ENCODE peak calls at places on chromosomes 2 and 18, in six cellular contexts. One of them, this sample, is unnamed.

GRCh38 chr2:33121416-33121815 is 174.7 kb downstream of the LTBP1 start:
- DNase-seq in tibial nerve: no peak
- DNase-seq in mesenchymal stem cell: no peak
- DNase-seq in fibroblast of lung: no peak
- DNase-seq in foreskin fibroblast: no peak
- DNase-seq in spleen: no peak
- DNase-seq in this sample: no peak

GRCh38 chr18:25915907-25916306 is 174.5 kb downstream of the SS18 start:
- DNase-seq in fibroblast of lung: no peak
- DNase-seq in foreskin fibroblast: no peak
- DNase-seq in tibial nerve: no peak
- DNase-seq in mesenchymal stem cell: no peak
- DNase-seq in spleen: no peak
- DNase-seq in this sample: no peak

GRCh38 chr2:86047575-86048382 is 57.9 kb downstream of the POLR1A start:
- DNase-seq in fibroblast of lung: no peak
- DNase-seq in foreskin fibroblast: no peak
- DNase-seq in spleen: no peak
- DNase-seq in mesenchymal stem cell: no peak
- DNase-seq in tibial nerve: no peak
- DNase-seq in this sample: no peak

GRCh38 chr18:72572896-72573295 is 28.8 kb upstream of the CBLN2 start:
- DNase-seq in tibial nerve: no peak
- DNase-seq in fibroblast of lung: no peak
- DNase-seq in foreskin fibroblast: no peak
- DNase-seq in spleen: no peak
- DNase-seq in mesenchymal stem cell: no peak
- DNase-seq in this sample: no peak

GRCh38 chr18:27723168-27723567 is 453.8 kb downstream of the CDH2 start:
- DNase-seq in tibial nerve: no peak
- DNase-seq in mesenchymal stem cell: peak
- DNase-seq in fibroblast of lung: peak
- DNase-seq in foreskin fibroblast: peak
- DNase-seq in spleen: no peak
- DNase-seq in this sample: no peak

GRCh38 chr2:109728809-109729208 is 65.3 kb upstream of the RGPD5 start:
- DNase-seq in fibroblast of lung: no peak
- DNase-seq in tibial nerve: no peak
- DNase-seq in mesenchymal stem cell: no peak
- DNase-seq in foreskin fibroblast: peak
- DNase-seq in spleen: peak
- DNase-seq in this sample: no peak

GRCh38 chr2:127592761-127593227 is 53.2 kb upstream of the GPR17 start:
- DNase-seq in fibroblast of lung: no peak
- DNase-seq in tibial nerve: no peak
- DNase-seq in foreskin fibroblast: no peak
- DNase-seq in mesenchymal stem cell: no peak
- DNase-seq in spleen: peak
- DNase-seq in this sample: no peak

GRCh38 chr2:29606105-29606871 is 315.1 kb downstream of the ALK start:
- DNase-seq in foreskin fibroblast: peak
- DNase-seq in mesenchymal stem cell: peak
- DNase-seq in spleen: no peak
- DNase-seq in fibroblast of lung: peak
- DNase-seq in tibial nerve: no peak
- DNase-seq in this sample: no peak

GRCh38 chr18:11219571-11219970 is 70.2 kb upstream of the PIEZO2 start:
- DNase-seq in fibroblast of lung: no peak
- DNase-seq in foreskin fibroblast: peak
- DNase-seq in tibial nerve: no peak
- DNase-seq in mesenchymal stem cell: no peak
- DNase-seq in spleen: no peak
- DNase-seq in this sample: no peak

GRCh38 chr2:85578243-85579180 is 1.1 kb downstream of the VAMP8 start:
- DNase-seq in mesenchymal stem cell: peak
- DNase-seq in foreskin fibroblast: peak
- DNase-seq in spleen: peak
- DNase-seq in tibial nerve: no peak
- DNase-seq in fibroblast of lung: no peak
- DNase-seq in this sample: no peak

GRCh38 chr2:55519908-55520885 is 679 bp downstream of the CFAP36 start:
- DNase-seq in tibial nerve: no peak
- DNase-seq in fibroblast of lung: peak
- DNase-seq in mesenchymal stem cell: peak
- DNase-seq in spleen: no peak
- DNase-seq in foreskin fibroblast: peak
- DNase-seq in this sample: no peak

GRCh38 chr18:56873441-56874140 is 222.4 kb downstream of the WDR7 start:
- DNase-seq in fibroblast of lung: peak
- DNase-seq in foreskin fibroblast: no peak
- DNase-seq in spleen: no peak
- DNase-seq in mesenchymal stem cell: no peak
- DNase-seq in tibial nerve: no peak
- DNase-seq in this sample: no peak
- H3K4me3 ChIP-seq in fibroblast of lung: no peak
- H3K4me3 ChIP-seq in foreskin fibroblast: no peak
- H3K4me3 ChIP-seq in spleen: no peak
- H3K4me3 ChIP-seq in mesenchymal stem cell: no peak
- H3K4me3 ChIP-seq in tibial nerve: no peak
- H3K4me3 ChIP-seq in this sample: no peak

DNA sequence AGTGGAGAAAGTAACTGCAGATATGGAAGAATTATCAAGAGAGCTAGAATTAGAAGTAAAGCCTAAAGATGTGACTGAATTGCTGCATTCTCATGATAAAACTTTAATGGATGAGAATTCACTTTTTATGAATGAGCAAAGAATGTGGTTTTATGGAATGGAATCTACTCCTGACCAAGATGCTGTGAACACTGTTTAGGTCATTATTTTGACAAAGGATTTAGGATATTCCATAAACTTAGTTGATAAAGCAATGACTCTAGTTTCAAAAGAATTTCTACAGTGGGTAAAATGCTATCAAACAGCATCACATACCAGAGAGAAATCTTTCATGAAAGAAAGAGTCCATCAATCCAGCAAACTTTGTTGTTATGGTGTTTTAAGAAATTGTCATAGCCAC is 1317.7 kb upstream of the ACVR2A start:
- DNase-seq in tibial nerve: no peak
- DNase-seq in fibroblast of lung: peak
- DNase-seq in spleen: no peak
- DNase-seq in mesenchymal stem cell: no peak
- DNase-seq in foreskin fibroblast: no peak
- DNase-seq in this sample: no peak
- H3K4me3 ChIP-seq in tibial nerve: no peak
- H3K4me3 ChIP-seq in fibroblast of lung: no peak
- H3K4me3 ChIP-seq in spleen: no peak
- H3K4me3 ChIP-seq in mesenchymal stem cell: no peak
- H3K4me3 ChIP-seq in foreskin fibroblast: no peak
- H3K4me3 ChIP-seq in this sample: no peak

GRCh38 chr2:2890246-2890645 is 487.4 kb downstream of the EIPR1 start:
- DNase-seq in tibial nerve: no peak
- DNase-seq in fibroblast of lung: no peak
- DNase-seq in foreskin fibroblast: no peak
- DNase-seq in mesenchymal stem cell: no peak
- DNase-seq in spleen: no peak
- DNase-seq in this sample: peak
- H3K4me3 ChIP-seq in tibial nerve: no peak
- H3K4me3 ChIP-seq in fibroblast of lung: no peak
- H3K4me3 ChIP-seq in foreskin fibroblast: no peak
- H3K4me3 ChIP-seq in mesenchymal stem cell: no peak
- H3K4me3 ChIP-seq in spleen: no peak
- H3K4me3 ChIP-seq in this sample: no peak

GRCh38 chr2:11553661-11554429 is 20.0 kb downstream of the GREB1 start:
- DNase-seq in tibial nerve: no peak
- DNase-seq in spleen: peak
- DNase-seq in foreskin fibroblast: peak
- DNase-seq in mesenchymal stem cell: peak
- DNase-seq in fibroblast of lung: peak
- DNase-seq in this sample: no peak
- H3K4me3 ChIP-seq in tibial nerve: no peak
- H3K4me3 ChIP-seq in spleen: no peak
- H3K4me3 ChIP-seq in foreskin fibroblast: no peak
- H3K4me3 ChIP-seq in mesenchymal stem cell: no peak
- H3K4me3 ChIP-seq in fibroblast of lung: no peak
- H3K4me3 ChIP-seq in this sample: no peak

GRCh38 chr2:19349911-19350677 is 8.3 kb downstream of the OSR1 start:
- DNase-seq in spleen: peak
- DNase-seq in tibial nerve: no peak
- DNase-seq in foreskin fibroblast: peak
- DNase-seq in mesenchymal stem cell: peak
- DNase-seq in fibroblast of lung: peak
- DNase-seq in this sample: no peak

GRCh38 chr2:19351914-19352697 is 6.3 kb downstream of the OSR1 start:
- DNase-seq in spleen: no peak
- DNase-seq in fibroblast of lung: no peak
- DNase-seq in mesenchymal stem cell: no peak
- DNase-seq in foreskin fibroblast: no peak
- DNase-seq in tibial nerve: no peak
- DNase-seq in this sample: no peak

GRCh38 chr2:19352946-19353720 is 5.3 kb downstream of the OSR1 start:
- DNase-seq in spleen: no peak
- DNase-seq in mesenchymal stem cell: no peak
- DNase-seq in foreskin fibroblast: no peak
- DNase-seq in tibial nerve: no peak
- DNase-seq in fibroblast of lung: no peak
- DNase-seq in this sample: no peak

GRCh38 chr2:19350678-19351401 is 7.6 kb downstream of the OSR1 start:
- DNase-seq in fibroblast of lung: no peak
- DNase-seq in tibial nerve: no peak
- DNase-seq in foreskin fibroblast: no peak
- DNase-seq in spleen: no peak
- DNase-seq in mesenchymal stem cell: no peak
- DNase-seq in this sample: no peak

GRCh38 chr2:19351499-19351898 is 6.9 kb downstream of the OSR1 start:
- DNase-seq in mesenchymal stem cell: no peak
- DNase-seq in fibroblast of lung: no peak
- DNase-seq in foreskin fibroblast: no peak
- DNase-seq in spleen: no peak
- DNase-seq in tibial nerve: no peak
- DNase-seq in this sample: no peak
- H3K4me3 ChIP-seq in mesenchymal stem cell: peak
- H3K4me3 ChIP-seq in fibroblast of lung: no peak
- H3K4me3 ChIP-seq in foreskin fibroblast: no peak
- H3K4me3 ChIP-seq in spleen: peak
- H3K4me3 ChIP-seq in tibial nerve: peak
- H3K4me3 ChIP-seq in this sample: peak

GRCh38 chr2:26846334-26846863 is 1.5 kb upstream of the DPYSL5 start:
- DNase-seq in mesenchymal stem cell: peak
- DNase-seq in spleen: peak
- DNase-seq in fibroblast of lung: peak
- DNase-seq in foreskin fibroblast: peak
- DNase-seq in tibial nerve: no peak
- DNase-seq in this sample: no peak

GRCh38 chr2:26848336-26849055 is 564 bp downstream of the DPYSL5 start:
- DNase-seq in foreskin fibroblast: peak
- DNase-seq in fibroblast of lung: no peak
- DNase-seq in spleen: no peak
- DNase-seq in mesenchymal stem cell: peak
- DNase-seq in tibial nerve: no peak
- DNase-seq in this sample: no peak

GRCh38 chr2:26845021-26845420 is 2.9 kb upstream of the DPYSL5 start:
- DNase-seq in mesenchymal stem cell: no peak
- DNase-seq in fibroblast of lung: no peak
- DNase-seq in foreskin fibroblast: no peak
- DNase-seq in tibial nerve: no peak
- DNase-seq in spleen: no peak
- DNase-seq in this sample: no peak

GRCh38 chr2:26847663-26848335 is at the start of gene DPYSL5:
- DNase-seq in mesenchymal stem cell: no peak
- DNase-seq in tibial nerve: no peak
- DNase-seq in fibroblast of lung: no peak
- DNase-seq in spleen: no peak
- DNase-seq in foreskin fibroblast: peak
- DNase-seq in this sample: no peak

DNA sequence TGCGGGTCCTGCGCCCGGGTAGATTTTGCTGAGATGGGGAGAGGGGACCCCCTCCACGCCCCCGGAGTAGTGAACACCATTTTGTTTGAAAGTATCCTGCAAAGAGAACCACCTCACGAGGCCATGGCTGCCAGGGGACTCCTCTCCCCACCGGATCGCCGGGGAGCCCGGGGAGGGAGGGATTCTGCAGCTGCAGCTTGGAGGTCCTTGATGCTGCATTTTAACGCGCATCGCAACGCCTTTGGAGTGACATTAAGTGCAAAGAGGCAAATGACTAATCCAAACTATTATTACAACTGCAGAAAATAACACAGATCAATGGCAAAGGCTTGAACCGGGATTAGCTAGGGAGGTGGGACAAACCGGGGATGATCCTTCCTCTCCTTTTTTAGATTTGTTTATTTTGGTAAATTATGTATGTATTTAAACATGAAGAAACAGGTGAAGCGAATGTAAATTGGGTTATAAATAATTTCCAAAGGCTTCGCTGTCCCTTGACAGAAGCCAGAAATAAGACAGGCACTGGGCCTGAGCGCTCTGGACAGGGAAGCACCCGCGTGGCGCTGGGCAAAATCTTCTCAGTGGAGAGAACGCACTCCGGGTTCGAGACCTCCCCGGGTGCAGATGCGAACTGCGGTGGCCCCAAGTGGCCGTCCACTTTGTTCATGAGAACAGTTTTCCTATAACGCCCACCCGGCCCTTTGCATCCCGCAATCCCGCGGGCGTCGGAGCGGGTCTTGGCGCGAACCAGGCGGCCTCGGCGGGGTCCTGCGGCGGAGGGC is 860 bp upstream of the DPYSL5 start:
- DNase-seq in tibial nerve: no peak
- DNase-seq in mesenchymal stem cell: no peak
- DNase-seq in foreskin fibroblast: peak
- DNase-seq in spleen: no peak
- DNase-seq in fibroblast of lung: no peak
- DNase-seq in this sample: no peak
- H3K4me3 ChIP-seq in tibial nerve: peak
- H3K4me3 ChIP-seq in mesenchymal stem cell: no peak
- H3K4me3 ChIP-seq in foreskin fibroblast: no peak
- H3K4me3 ChIP-seq in spleen: peak
- H3K4me3 ChIP-seq in fibroblast of lung: no peak
- H3K4me3 ChIP-seq in this sample: peak

DNA sequence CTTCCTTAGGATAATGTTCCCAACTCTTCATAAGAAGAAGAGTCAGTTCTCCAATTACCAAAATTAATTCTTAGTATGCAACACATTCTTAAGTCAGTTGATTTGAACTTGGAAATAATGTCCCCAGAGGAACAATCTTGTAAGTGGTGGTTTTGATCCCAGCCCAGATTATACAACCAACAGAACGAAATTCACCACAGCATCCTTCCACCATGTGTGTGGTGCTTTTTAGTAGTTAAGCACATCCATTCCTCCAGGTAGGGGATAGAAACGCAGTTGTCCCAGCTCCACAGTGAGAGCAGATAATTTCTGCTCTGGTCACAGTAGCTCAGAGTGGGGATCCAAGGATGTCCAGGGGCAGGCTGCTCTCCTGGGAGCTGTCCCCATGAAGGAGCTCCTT is 161.7 kb upstream of the SLC39A10 start:
- DNase-seq in foreskin fibroblast: no peak
- DNase-seq in spleen: no peak
- DNase-seq in fibroblast of lung: no peak
- DNase-seq in tibial nerve: no peak
- DNase-seq in mesenchymal stem cell: no peak
- DNase-seq in this sample: no peak
- H3K4me3 ChIP-seq in foreskin fibroblast: no peak
- H3K4me3 ChIP-seq in spleen: no peak
- H3K4me3 ChIP-seq in fibroblast of lung: no peak
- H3K4me3 ChIP-seq in tibial nerve: no peak
- H3K4me3 ChIP-seq in mesenchymal stem cell: no peak
- H3K4me3 ChIP-seq in this sample: no peak